ENCODE peak calls at places on chromosomes 3 and 15, in six cellular contexts. R is heart left ventricle, G is heart right ventricle, P is right cardiac atrium, I is foreskin keratinocyte, O is psoas muscle. F is an unnamed sample.

GRCh38 chr15:59283717-59284336 is 77.2 kb downstream of the LDHAL6B start:
- ATAC-seq in G (no peak), P (no peak), O (no peak), I (peak), R (peak), F (no peak)

GRCh38 chr3:46520531-46520930 is 22.8 kb downstream of the RTP3 start:
- ATAC-seq in R (no peak), O (no peak), P (no peak), G (no peak), I (peak), F (no peak)

GRCh38 chr15:76991048-76991447 is 3.9 kb upstream of the PSTPIP1 start:
- ATAC-seq in P (no peak), I (no peak), G (no peak), O (no peak), R (no peak), F (no peak)

GRCh38 chr3:195030791-195031321 is 240.1 kb downstream of the XXYLT1 start:
- ATAC-seq in R (no peak), P (peak), G (peak), O (no peak), I (peak), F (peak)

GRCh38 chr3:115513411-115513800 is 109.9 kb upstream of the GAP43 start:
- ATAC-seq in I (peak), O (no peak), G (peak), P (peak), R (no peak), F (no peak)

GRCh38 chr15:55829826-55830225 is 86.9 kb upstream of the PRTG start:
- ATAC-seq in R (no peak), P (no peak), O (no peak), I (peak), G (no peak), F (no peak)

GRCh38 chr3:140386357-140387100 is 291.3 kb upstream of the TRIM42 start:
- ATAC-seq in R (peak), O (no peak), P (peak), I (no peak), G (peak), F (no peak)

GRCh38 chr15:59392299-59392698 is 19.6 kb upstream of the MYO1E start:
- ATAC-seq in I (no peak), R (no peak), G (no peak), O (no peak), P (no peak), F (no peak)

GRCh38 chr3:150083653-150084037 is 113.0 kb upstream of the PFN2 start:
- ATAC-seq in P (no peak), R (no peak), I (no peak), O (no peak), G (no peak), F (peak)

GRCh38 chr3:186915808-186916796 is 14.2 kb upstream of the ST6GAL1 start:
- ATAC-seq in R (no peak), O (peak), G (no peak), P (no peak), I (peak), F (no peak)

GRCh38 chr3:64157150-64158035 is 67.9 kb downstream of the PRICKLE2 start:
- ATAC-seq in O (no peak), R (no peak), I (no peak), G (no peak), P (no peak), F (no peak)

GRCh38 chr15:31402511-31403056 is 75.9 kb downstream of the KLF13 start:
- ATAC-seq in I (peak), P (peak), G (peak), O (no peak), R (peak), F (peak)

GRCh38 chr15:31403096-31403495 is 76.5 kb downstream of the KLF13 start:
- ATAC-seq in G (no peak), O (no peak), P (peak), I (no peak), R (no peak), F (no peak)

GRCh38 chr15:31403606-31404005 is 77.0 kb downstream of the KLF13 start:
- ATAC-seq in O (no peak), I (no peak), G (no peak), R (no peak), P (no peak), F (no peak)

GRCh38 chr15:31401282-31401681 is 74.6 kb downstream of the KLF13 start:
- ATAC-seq in R (no peak), O (no peak), G (no peak), P (no peak), I (no peak), F (no peak)

DNA sequence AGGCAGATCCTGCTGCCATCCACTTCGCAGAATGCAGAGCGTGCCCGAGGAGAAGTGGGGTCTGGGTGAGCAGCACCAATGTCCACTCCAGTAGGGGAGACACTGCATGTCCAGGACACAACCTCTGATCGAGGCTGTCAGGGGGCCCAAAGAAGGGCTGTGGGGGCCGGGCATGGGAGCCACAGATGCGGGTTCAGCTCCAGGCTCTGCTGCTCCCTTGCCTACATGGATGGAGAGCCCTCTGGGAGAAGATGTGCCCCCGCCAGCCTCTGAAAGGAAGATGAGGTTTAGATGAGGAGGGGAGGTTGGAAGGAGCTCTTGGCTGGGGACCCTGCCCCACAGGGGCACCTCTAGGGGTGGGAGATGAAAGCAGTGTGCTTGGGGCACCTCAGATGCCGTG is 75.4 kb downstream of the KLF13 start:
- ATAC-seq in I (no peak), P (no peak), R (no peak), O (no peak), G (no peak), F (no peak)
- H3K27ac ChIP-seq in I (no peak), P (peak), R (peak), O (peak), G (no peak), F (peak)

GRCh38 chr3:42025388-42026138 is 63.7 kb upstream of the ULK4 start:
- ATAC-seq in R (peak), G (peak), P (peak), O (peak), I (peak), F (peak)
- H3K27ac ChIP-seq in R (peak), G (peak), P (peak), O (peak), I (peak), F (peak)

DNA sequence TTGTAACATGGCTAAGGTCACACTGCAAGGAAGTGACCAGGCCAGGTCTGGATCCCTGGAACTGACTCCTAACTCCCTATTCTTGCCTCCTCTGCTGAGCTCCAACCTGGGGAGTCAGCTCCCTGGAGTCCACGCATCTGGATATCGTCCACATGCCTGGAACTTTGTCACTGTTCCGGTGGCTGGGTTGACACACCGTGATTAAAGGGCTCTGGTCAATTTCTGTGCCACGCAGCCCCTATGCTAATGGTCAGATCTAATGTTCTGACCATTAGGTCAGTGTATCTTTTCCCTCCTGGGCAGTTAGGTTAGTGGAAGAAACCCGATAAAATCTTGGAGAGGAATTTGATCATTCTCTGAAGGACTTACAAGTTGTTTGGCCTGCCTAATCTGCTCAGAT is 1.6 kb upstream of the TPM1 start:
- ATAC-seq in G (peak), P (no peak), O (no peak), I (no peak), R (peak), F (no peak)
- H3K27ac ChIP-seq in G (peak), P (peak), O (peak), I (no peak), R (peak), F (peak)

DNA sequence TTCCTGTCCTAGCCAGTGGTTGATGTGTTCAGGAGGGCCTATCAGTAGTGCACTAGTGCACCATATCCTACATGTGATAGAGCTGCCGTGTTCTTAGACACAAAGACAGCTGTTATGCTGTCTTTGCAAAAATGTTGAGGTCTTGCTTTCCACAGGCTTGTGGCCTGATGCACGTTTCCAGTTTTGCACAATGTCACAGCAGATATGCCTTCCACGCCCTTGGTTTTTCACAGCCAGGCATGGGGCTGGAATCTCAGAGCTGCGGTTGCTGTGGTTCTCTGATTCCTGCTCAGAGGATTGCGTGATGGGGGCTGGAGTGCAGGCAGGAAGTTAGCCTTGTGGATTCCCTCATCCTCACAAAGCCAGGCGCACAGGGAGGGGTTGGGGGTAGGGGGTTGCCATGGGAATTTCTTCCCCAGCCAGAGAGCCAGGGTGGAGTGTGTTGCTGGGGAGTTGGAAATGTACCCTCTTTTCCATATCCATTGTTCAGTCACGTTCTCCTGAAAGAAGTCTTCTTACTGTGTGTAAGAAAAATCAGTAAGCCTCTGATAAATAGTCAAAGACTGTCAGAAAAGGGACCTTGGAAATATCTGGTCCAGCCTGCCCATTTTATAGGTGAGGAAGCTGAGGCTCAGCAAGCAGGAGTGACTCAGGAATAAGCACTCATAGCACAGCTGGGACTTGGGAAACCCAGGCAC is 79.4 kb downstream of the SMAD3 start:
- ATAC-seq in G (no peak), R (no peak), O (peak), I (no peak), P (no peak), F (no peak)
- H3K27ac ChIP-seq in G (no peak), R (no peak), O (peak), I (peak), P (peak), F (peak)

GRCh38 chr3:97515076-97515475 is 249.5 kb upstream of the ARL6 start:
- ATAC-seq in R (no peak), O (no peak), P (no peak), G (no peak), I (no peak), F (no peak)
- H3K27ac ChIP-seq in R (no peak), O (no peak), P (no peak), G (no peak), I (no peak), F (no peak)

DNA sequence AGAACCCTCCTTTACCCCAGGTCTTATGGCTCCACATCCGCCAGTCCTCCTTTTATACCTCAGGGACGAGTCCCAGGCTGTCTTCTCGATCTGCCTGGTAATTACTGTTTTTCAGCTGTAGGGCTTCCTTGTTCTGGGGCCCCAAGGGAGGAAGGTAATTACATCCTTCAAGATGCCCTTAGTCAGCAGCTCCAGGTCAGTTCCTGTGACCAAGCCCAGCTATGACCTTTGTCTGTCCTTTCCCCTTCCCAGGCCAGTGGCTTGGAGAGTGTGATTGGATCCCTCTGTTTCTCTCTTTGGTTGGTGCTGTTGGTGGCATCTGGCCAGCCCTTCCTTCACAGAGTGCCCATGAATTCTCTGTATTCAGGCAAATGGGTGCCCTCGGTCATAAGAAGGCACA is 92.6 kb downstream of the AAGAB start:
- ATAC-seq in P (no peak), I (no peak), O (no peak), R (no peak), G (no peak), F (no peak)
- H3K27ac ChIP-seq in P (no peak), I (no peak), O (peak), R (no peak), G (no peak), F (no peak)

GRCh38 chr15:63609448-63609847 is 12.3 kb downstream of the FBXL22 start:
- ATAC-seq in I (no peak), G (no peak), O (no peak), P (no peak), R (no peak), F (no peak)
- H3K27ac ChIP-seq in I (no peak), G (no peak), O (no peak), P (no peak), R (no peak), F (no peak)